ENCODE peak calls at places on chromosome 21, in four cellular contexts. U is stomach, P is uterus, M is A549. Y is an unnamed sample.

GRCh38 chr21:15009964-15010363 is 54.8 kb downstream of the NRIP1 start:
- DNase-seq in U (no peak), P (no peak), M (no peak), Y (no peak)

GRCh38 chr21:17105972-17106371 is 406.9 kb upstream of the CXADR start:
- DNase-seq in P (no peak), U (no peak), M (no peak), Y (no peak)

GRCh38 chr21:27033467-27033866 is 66.6 kb upstream of the ADAMTS5 start:
- DNase-seq in U (no peak), P (no peak), M (no peak), Y (no peak)

GRCh38 chr21:41712201-41712600 is 54.7 kb downstream of the RIPK4 start:
- DNase-seq in U (no peak), M (no peak), P (no peak), Y (no peak)

GRCh38 chr21:37915516-37915915 is 741 bp downstream of the KCNJ6 start:
- DNase-seq in P (no peak), U (no peak), M (no peak), Y (no peak)

GRCh38 chr21:24115141-24115540 is 1492.1 kb downstream of the MRPL39 start:
- DNase-seq in P (no peak), M (no peak), U (no peak), Y (no peak)

GRCh38 chr21:16195476-16195875 is 465.7 kb downstream of the USP25 start:
- DNase-seq in M (peak; percentile 39), U (no peak), P (no peak), Y (peak; percentile 66)

GRCh38 chr21:34807146-34807880 is 138.5 kb downstream of the CLIC6 start:
- DNase-seq in U (no peak), M (peak; percentile 90), P (no peak), Y (peak; percentile 8)

GRCh38 chr21:45736042-45736704 is 92.6 kb downstream of the PCBP3 start:
- DNase-seq in U (no peak), P (no peak), M (no peak), Y (no peak)

GRCh38 chr21:45981154-45981606 is 390 bp upstream of the COL6A1 start:
- DNase-seq in M (peak; percentile 81), U (peak; percentile 64), P (peak; percentile 90), Y (peak; percentile 64)

GRCh38 chr21:26843912-26844257 is 1.3 kb downstream of the ADAMTS1 start:
- DNase-seq in M (peak; percentile 33), U (no peak), P (no peak), Y (no peak)

GRCh38 chr21:26409735-26410134 is 163.4 kb downstream of the CYYR1 start:
- DNase-seq in M (no peak), P (no peak), U (no peak), Y (no peak)

GRCh38 chr21:27024316-27024715 is 57.4 kb upstream of the ADAMTS5 start:
- DNase-seq in M (no peak), U (no peak), P (no peak), Y (no peak)

GRCh38 chr21:25881524-25882376 is 147.0 kb downstream of the GABPA start:
- DNase-seq in U (peak; percentile 75), M (peak; percentile 59), P (peak; percentile 64), Y (peak; percentile 53)

GRCh38 chr21:35720065-35720810 is 340.1 kb downstream of the SETD4 start:
- DNase-seq in U (no peak), P (no peak), M (no peak), Y (no peak)

GRCh38 chr21:40507978-40508377 is 339.0 kb downstream of the DSCAM start:
- DNase-seq in M (peak; percentile 56), P (no peak), U (no peak), Y (no peak)

GRCh38 chr21:25350056-25350455 is 257.2 kb downstream of the MRPL39 start:
- DNase-seq in U (no peak), M (no peak), P (no peak), Y (peak; percentile 2)

GRCh38 chr21:31766895-31767294 is 35.0 kb upstream of the SCAF4 start:
- DNase-seq in M (no peak), P (no peak), U (no peak), Y (no peak)

GRCh38 chr21:43983860-43984420 is 28.2 kb upstream of the TRAPPC10 start:
- DNase-seq in U (no peak), M (no peak), P (no peak), Y (no peak)

GRCh38 chr21:43983390-43983789 is 28.7 kb upstream of the TRAPPC10 start:
- DNase-seq in U (no peak), P (no peak), M (no peak), Y (no peak)

GRCh38 chr21:43985690-43986251 is 26.3 kb upstream of the TRAPPC10 start:
- DNase-seq in U (no peak), P (no peak), M (no peak), Y (no peak)

GRCh38 chr21:43986544-43987451 is 25.3 kb upstream of the TRAPPC10 start:
- DNase-seq in P (no peak), U (no peak), M (no peak), Y (no peak)

DNA sequence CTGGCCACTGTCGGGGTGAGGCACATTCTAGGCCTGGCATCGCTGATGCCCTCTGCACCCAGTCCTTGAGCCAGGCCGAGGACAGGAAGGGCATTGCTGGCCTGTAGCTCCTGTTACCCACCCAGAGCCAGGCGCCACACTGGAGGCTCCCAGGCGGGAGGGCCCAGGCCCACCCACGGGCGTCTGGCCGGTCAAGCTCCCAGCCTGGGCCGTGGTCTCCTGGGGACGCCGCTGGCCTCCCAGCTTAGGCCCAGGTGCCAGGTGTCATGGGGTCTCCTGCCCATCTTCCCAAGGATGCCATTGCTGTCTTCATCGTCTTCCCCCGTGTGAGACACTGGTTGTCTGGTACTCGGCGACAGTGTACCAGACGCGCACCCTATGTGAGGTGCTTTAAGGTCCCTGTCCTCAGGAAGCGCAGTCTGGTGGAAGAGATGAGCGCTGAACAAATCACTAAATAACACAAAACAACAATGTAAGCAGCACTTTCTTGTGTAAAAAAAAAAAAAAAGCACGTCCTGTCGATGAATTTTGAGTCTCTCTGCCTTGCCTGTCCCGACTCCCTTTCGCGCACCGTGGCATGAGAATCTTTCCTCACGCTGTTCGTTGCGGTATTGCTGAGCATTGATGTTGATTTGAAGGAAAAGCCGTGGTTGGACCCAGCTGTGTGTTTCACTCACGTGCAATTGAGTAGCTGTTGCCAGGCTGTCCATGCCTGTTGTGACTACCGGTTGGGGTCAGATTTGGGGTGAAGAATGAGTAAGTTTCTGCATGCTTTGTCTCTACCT is 27.0 kb upstream of the TRAPPC10 start:
- DNase-seq in U (no peak), P (no peak), M (no peak), Y (no peak)
- TF ChIP-seq POLR2A in U (no peak), P (no peak), M (no peak), Y (no peak)

GRCh38 chr21:43364851-43365424 is 62.0 kb downstream of the SIK1 start:
- DNase-seq in M (no peak), P (no peak), U (peak; percentile 77), Y (no peak)
- TF ChIP-seq POLR2A in M (no peak), P (no peak), U (no peak), Y (no peak)

DNA sequence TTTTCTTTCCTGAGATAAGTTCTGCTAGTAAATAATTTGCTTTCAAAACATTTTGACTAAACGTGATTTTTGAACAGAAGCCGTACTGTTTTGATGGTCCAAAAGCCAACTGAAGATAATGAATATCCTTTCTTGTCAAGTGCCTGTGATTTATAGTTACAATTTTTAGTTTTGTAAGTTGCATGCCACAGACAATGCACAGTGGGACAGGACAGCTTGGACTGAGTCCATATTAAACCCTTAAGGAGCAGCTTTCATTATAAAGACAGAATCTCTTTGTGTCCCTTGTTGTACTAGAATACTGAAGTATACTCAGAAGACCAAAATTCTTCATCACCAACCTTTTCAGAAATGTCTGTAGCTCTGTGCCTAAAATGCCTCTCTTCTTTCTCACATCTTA is 92.2 kb downstream of the LTN1 start:
- DNase-seq in M (no peak), P (no peak), U (no peak), Y (no peak)
- TF ChIP-seq POLR2A in M (no peak), P (no peak), U (no peak), Y (no peak)

GRCh38 chr21:33403128-33403785 is at the start of gene IFNGR2:
- DNase-seq in M (no peak), U (peak; percentile 43), P (no peak), Y (peak; percentile 63)

GRCh38 chr21:33406493-33406892 is 3.3 kb downstream of the IFNGR2 start:
- DNase-seq in U (no peak), M (no peak), P (no peak), Y (no peak)

GRCh38 chr21:33401617-33401967 is 1.6 kb upstream of the IFNGR2 start:
- DNase-seq in P (no peak), U (no peak), M (no peak), Y (no peak)

GRCh38 chr21:33402011-33402979 is 918 bp upstream of the IFNGR2 start:
- DNase-seq in M (no peak), U (peak; percentile 40), P (peak; percentile 78), Y (peak; percentile 42)

GRCh38 chr21:33403786-33404571 is 766 bp downstream of the IFNGR2 start:
- DNase-seq in U (peak; percentile 62), P (peak; percentile 54), M (no peak), Y (peak; percentile 52)
- TF ChIP-seq POLR2A in U (no peak), P (peak; percentile 10), M (no peak), Y (peak; percentile 56)

GRCh38 chr21:33554236-33554981 is 11.6 kb downstream of the SON start:
- DNase-seq in U (no peak), M (no peak), P (no peak), Y (no peak)

GRCh38 chr21:33550772-33551660 is 8.2 kb downstream of the SON start:
- DNase-seq in P (no peak), U (no peak), M (no peak), Y (no peak)

GRCh38 chr21:33551664-33552063 is 8.8 kb downstream of the SON start:
- DNase-seq in M (no peak), U (no peak), P (no peak), Y (no peak)

GRCh38 chr21:33552999-33553598 is 10.3 kb downstream of the SON start:
- DNase-seq in P (no peak), M (no peak), U (no peak), Y (no peak)

GRCh38 chr21:33552093-33552998 is 9.5 kb downstream of the SON start:
- DNase-seq in P (no peak), U (no peak), M (no peak), Y (peak; percentile 27)
- TF ChIP-seq POLR2A in P (no peak), U (no peak), M (no peak), Y (no peak)

DNA sequence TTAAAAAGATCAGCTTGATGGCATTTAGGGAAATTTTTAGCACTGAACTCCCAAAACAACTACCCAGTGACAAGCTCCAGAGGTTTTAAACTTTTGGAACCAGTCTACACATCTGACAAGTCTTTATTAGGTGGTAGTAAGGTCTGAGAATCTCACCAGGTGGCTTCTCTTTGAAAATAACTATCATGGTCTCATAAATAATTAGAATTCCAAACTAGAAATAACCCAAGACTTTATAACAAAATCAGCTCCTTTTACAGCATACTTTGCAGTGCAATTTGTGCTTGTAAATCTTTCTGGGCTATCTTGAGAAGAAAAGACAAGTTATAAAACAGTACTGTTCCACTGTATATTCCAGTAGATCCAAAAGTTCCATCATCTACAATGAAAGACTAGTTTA is 108.7 kb downstream of the LTN1 start:
- DNase-seq in M (no peak), P (no peak), U (no peak), Y (peak; percentile 36)
- TF ChIP-seq POLR2A in M (no peak), P (no peak), U (no peak), Y (no peak)

Y was measured in erythroblast.